ENCODE peak calls at places on chromosome 13, in ten cellular contexts. O is adrenal gland, H is tibial nerve, F is IMR-90, D is aorta, I is HCT116, Z is cardiac muscle cell, V is neuronal stem cell, G is heart left ventricle, U is transverse colon. A is an unnamed sample. For H3K4me1, the result is how much of the 10 kb centered on the place peaks cover.

GRCh38 chr13:107035778-107036177 is 467.8 kb upstream of the ARGLU1 start:
- DNase-seq in O (no peak), H (no peak), F (peak), D (no peak), I (no peak), Z (no peak), V (no peak), G (no peak), U (no peak), A (no peak)

GRCh38 chr13:25727250-25727649 is 324.6 kb downstream of the SHISA2 start:
- DNase-seq in O (no peak), H (no peak), F (no peak), D (no peak), I (no peak), Z (no peak), V (no peak), G (no peak), U (peak), A (peak)

GRCh38 chr13:38308736-38309135 is 40.9 kb upstream of the UFM1 start:
- DNase-seq in O (no peak), H (no peak), F (peak), D (no peak), I (no peak), Z (no peak), V (no peak), G (no peak), U (no peak), A (no peak)

GRCh38 chr13:57787058-57787791 is 155.7 kb downstream of the PCDH17 start:
- DNase-seq in O (no peak), H (no peak), F (no peak), D (no peak), I (no peak), Z (no peak), V (no peak), G (no peak), U (no peak), A (no peak)

GRCh38 chr13:109427695-109428094 is 358.7 kb downstream of the IRS2 start:
- DNase-seq in O (no peak), H (no peak), F (no peak), D (no peak), I (no peak), Z (no peak), V (no peak), G (no peak), U (no peak), A (no peak)

GRCh38 chr13:23020246-23020843 is 160.4 kb upstream of the SGCG start:
- DNase-seq in O (peak), H (peak), F (peak), D (no peak), I (peak), Z (peak), V (peak), G (peak), U (peak), A (peak)

GRCh38 chr13:84127597-84128128 is 245.4 kb upstream of the SLITRK1 start:
- DNase-seq in O (no peak), H (no peak), F (no peak), D (no peak), I (no peak), Z (no peak), V (no peak), G (no peak), U (no peak), A (no peak)

GRCh38 chr13:111789011-111789410 is 277.9 kb upstream of the SOX1 start:
- DNase-seq in O (no peak), H (no peak), F (no peak), D (peak), I (no peak), Z (no peak), V (no peak), G (no peak), U (no peak), A (no peak)

GRCh38 chr13:111594606-111595005 is 274.2 kb downstream of the TEX29 start:
- DNase-seq in O (no peak), H (no peak), F (no peak), D (no peak), I (no peak), Z (no peak), V (no peak), G (no peak), U (no peak), A (no peak)

DNA sequence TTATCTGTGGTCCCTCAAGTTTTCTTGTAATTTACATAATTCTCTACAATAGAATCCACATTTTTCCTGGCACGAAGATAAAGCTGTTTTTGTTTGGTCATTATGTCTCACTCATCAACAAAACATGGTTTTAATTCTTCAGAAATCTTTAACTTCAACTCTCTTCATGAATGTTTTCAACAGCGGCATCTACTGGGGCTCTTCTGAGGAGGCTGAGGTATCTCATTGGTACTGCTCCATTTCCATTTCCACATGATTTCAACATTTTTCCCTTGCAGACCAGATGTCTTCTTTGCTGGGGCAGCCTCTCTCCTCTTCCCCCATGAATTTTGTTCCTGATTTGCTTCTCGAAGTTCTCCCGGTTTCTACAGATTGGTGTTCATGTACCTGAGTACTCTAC is 5.8 kb upstream of the KBTBD7 start:
- DNase-seq in O (no peak), H (no peak), F (no peak), D (no peak), I (no peak), Z (no peak), V (no peak), G (no peak), U (no peak), A (no peak)
- H3K4me1 ChIP-seq in O (under half), H (under half), F (under half), D (under half), I (under half), Z (under half), V (under half), G (under half), U (under half), A (under half)

DNA sequence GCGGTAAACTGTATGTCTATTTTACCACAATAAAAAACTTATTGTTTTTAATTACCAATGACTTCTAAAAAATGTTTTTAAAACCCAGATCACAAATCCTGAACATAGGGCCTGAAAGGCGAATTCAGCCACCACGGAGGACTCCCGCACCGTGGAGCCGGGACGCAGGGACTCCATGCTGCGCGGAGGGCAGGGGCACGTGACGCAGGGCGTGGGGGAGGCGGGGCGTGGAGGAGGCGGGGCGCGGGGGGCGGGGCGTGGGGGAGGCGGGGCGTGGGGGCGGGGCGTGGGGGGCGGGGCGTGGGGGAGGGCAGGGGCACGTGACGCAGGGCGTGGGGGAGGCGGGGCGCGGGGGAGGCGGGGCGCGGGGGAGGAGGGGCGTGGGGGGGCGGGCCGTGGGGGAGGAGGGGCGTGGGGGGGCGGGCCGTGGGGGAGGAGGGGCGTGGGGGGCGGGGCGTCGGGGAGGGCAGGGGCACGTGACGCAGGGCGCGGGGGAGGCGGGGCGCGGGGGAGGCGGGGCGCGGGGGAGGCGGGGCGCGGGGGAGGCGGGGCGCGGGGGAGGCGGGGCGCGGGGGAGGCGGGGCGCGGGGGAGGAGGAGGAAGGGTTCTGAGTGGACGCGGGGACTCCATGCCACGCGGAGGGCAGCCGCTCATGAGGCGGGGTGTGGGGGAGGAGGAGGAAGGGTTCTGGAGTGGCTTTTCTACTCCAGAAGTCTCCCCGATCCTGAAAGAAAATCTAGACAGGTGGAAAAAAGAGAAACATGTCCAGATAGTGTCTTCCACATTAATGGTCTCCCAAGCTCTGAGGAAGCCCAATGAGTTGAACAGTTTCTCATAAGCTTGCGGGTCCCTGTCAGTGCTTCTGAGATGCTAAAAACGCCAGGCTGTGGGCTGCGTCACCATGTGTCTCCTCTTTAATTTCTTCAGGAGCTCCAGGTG is 4.4 kb upstream of the PROZ start:
- DNase-seq in O (peak), H (peak), F (peak), D (peak), I (peak), Z (peak), V (peak), G (peak), U (peak), A (peak)
- H3K4me1 ChIP-seq in O (under half), H (under half), F (under half), D (under half), I (under half), Z (under half), V (under half), G (under half), U (under half), A (under half)

GRCh38 chr13:46603165-46603603 is 50.2 kb downstream of the LRCH1 start:
- DNase-seq in O (no peak), H (no peak), F (no peak), D (no peak), I (no peak), Z (no peak), V (no peak), G (no peak), U (no peak), A (no peak)
- H3K4me1 ChIP-seq in O (under half), H (half or more), F (under half), D (under half), I (half or more), Z (under half), V (under half), G (under half), U (half or more), A (under half)

GRCh38 chr13:24178847-24179845 is 18.6 kb downstream of the SPATA13 start:
- DNase-seq in O (no peak), H (no peak), F (peak), D (no peak), I (no peak), Z (no peak), V (no peak), G (no peak), U (no peak), A (no peak)
- H3K4me1 ChIP-seq in O (under half), H (under half), F (under half), D (under half), I (under half), Z (under half), V (under half), G (under half), U (under half), A (half or more)

GRCh38 chr13:98521461-98521860 is 55.4 kb downstream of the STK24 start:
- DNase-seq in O (no peak), H (no peak), F (no peak), D (no peak), I (no peak), Z (no peak), V (no peak), G (no peak), U (no peak), A (no peak)
- H3K4me1 ChIP-seq in O (under half), H (half or more), F (under half), D (under half), I (under half), Z (half or more), V (under half), G (under half), U (under half), A (half or more)

DNA sequence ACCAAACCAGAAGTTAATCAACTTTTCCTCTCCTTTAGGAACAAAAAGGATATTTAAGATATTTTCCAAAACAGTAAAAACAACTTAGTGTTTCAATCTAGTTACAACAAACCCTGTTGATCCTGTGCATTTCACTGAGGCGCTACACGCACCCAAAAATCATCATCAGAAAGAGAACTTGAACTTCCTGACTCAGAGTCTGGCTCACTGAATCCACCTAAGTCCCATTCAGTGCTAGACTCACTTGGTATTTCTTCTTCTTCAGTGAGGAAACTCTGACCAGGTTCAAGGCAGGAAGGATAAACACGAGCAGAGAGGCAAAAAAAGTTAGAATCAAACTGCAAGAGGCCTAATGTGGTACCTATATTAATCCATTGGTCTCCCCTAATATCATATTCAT is 2.2 kb downstream of the KBTBD6 start:
- DNase-seq in O (no peak), H (no peak), F (peak), D (no peak), I (no peak), Z (no peak), V (no peak), G (no peak), U (no peak), A (no peak)
- H3K4me1 ChIP-seq in O (under half), H (half or more), F (under half), D (under half), I (under half), Z (under half), V (under half), G (under half), U (under half), A (under half)

GRCh38 chr13:39577203-39577602 is 25.8 kb downstream of the LHFPL6 start:
- DNase-seq in O (no peak), H (no peak), F (no peak), D (no peak), I (no peak), Z (no peak), V (no peak), G (no peak), U (no peak), A (no peak)
- H3K4me1 ChIP-seq in O (under half), H (under half), F (under half), D (under half), I (under half), Z (under half), V (under half), G (under half), U (under half), A (under half)

A was measured in body of pancreas.